ENCODE peak calls at places on chromosomes 12 and 14, in six cellular contexts. R is SJSA1; S is OCI-LY7; B is bronchial epithelial cell; P is BE2C; E is CD8-positive, alpha-beta T cell. Y is an unnamed sample.

GRCh38 chr14:96201157-96201556 is 3.5 kb upstream of the BDKRB2 start:
- DNase-seq in E (no peak), S (no peak), B (no peak), R (no peak), P (no peak), Y (peak; percentile 59)

GRCh38 chr14:75454963-75455546 is 27.2 kb downstream of the JDP2 start:
- DNase-seq in R (peak; percentile 92), P (peak; percentile 43), E (no peak), B (peak; percentile 29), S (no peak), Y (peak; percentile 60)

GRCh38 chr12:109518820-109519665 is 41.6 kb downstream of the UBE3B start:
- DNase-seq in E (peak; percentile 19), B (peak; percentile 74), P (peak; percentile 82), S (peak; percentile 61), R (peak; percentile 75), Y (no peak)

GRCh38 chr12:67624355-67624754 is 24.2 kb upstream of the DYRK2 start:
- DNase-seq in E (no peak), R (no peak), P (no peak), B (no peak), S (no peak), Y (no peak)

GRCh38 chr14:32054536-32054935 is 22.6 kb upstream of the ARHGAP5 start:
- DNase-seq in B (no peak), S (no peak), P (no peak), R (no peak), E (no peak), Y (no peak)

GRCh38 chr14:32192712-32193373 is 9.0 kb upstream of the RNU6-7 start:
- DNase-seq in S (no peak), B (no peak), P (peak; percentile 20), R (no peak), E (no peak), Y (no peak)

GRCh38 chr12:75784591-75784990 is 247.0 kb downstream of the PHLDA1 start:
- DNase-seq in E (no peak), B (no peak), R (no peak), S (peak; percentile 59), P (peak; percentile 89), Y (no peak)

GRCh38 chr12:50087159-50087558 is 2.0 kb downstream of the SMARCD1 start:
- DNase-seq in P (no peak), S (no peak), E (no peak), R (no peak), B (no peak), Y (no peak)

GRCh38 chr12:28497889-28498411 is 307.7 kb downstream of the CCDC91 start:
- DNase-seq in S (no peak), B (peak; percentile 88), E (no peak), R (no peak), P (no peak), Y (no peak)

GRCh38 chr12:12439636-12440035 is 82.8 kb downstream of the BORCS5 start:
- DNase-seq in S (no peak), B (peak; percentile 99), E (no peak), R (no peak), P (no peak), Y (no peak)

DNA sequence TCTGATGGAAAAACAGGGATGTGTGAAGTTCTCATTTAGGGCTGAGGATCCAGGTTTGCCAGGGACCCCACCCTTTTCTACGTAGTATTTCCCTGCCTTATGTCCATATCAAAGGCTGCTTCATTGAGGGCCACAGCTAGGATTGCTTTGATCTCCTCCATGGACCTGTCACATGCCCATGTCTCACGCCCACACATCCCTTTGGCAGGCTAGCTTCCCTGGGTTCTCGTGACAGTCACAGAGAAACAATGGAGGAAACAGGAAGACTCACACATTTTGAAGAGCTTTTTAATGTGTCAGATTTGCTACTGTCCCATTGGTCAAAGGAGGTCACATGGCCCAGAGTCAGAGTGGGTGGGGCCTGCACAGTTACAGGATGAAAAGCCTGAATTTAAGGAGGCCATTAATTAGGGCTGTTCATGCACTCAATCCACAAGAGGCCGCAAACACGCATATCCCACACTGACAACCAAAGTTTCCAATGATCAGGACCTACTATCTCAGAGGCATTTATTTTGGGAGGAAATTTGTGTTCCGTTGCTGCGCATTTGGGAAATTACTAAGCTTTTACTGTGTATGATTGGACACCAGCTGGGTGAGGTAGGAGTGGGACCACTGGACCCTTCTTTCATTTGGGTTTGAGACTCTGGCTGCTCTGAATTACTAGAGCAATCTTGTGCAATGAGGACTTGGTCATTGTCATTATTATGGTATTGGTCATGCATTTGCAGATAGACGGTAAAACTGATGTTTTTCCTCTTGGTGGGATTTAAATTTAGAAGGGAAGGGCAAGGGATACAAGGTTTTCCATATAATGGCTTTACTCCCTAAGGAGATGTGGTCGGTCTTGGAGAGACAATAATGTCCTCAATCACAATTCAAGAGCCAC is 266.2 kb downstream of the KTN1 start:
- DNase-seq in P (no peak), B (peak; percentile 10), R (no peak), S (no peak), E (no peak), Y (no peak)
- H3K4me3 ChIP-seq in P (no peak overlapping the region), B (no peak overlapping the region), R (no peak overlapping the region), S (no peak overlapping the region), E (no peak overlapping the region), Y (no peak overlapping the region)

GRCh38 chr12:131985145-131985875 is 35.6 kb downstream of the EP400 start:
- DNase-seq in S (no peak), B (no peak), E (no peak), R (no peak), P (no peak), Y (peak; percentile 92)

GRCh38 chr12:131986847-131987398 is 37.2 kb downstream of the EP400 start:
- DNase-seq in B (no peak), S (no peak), R (no peak), P (no peak), E (no peak), Y (no peak)

GRCh38 chr12:131987552-131987951 is 37.8 kb downstream of the EP400 start:
- DNase-seq in S (no peak), E (no peak), B (no peak), R (no peak), P (no peak), Y (no peak)

GRCh38 chr12:131988054-131988796 is 38.5 kb downstream of the EP400 start:
- DNase-seq in B (no peak), E (no peak), R (no peak), S (no peak), P (no peak), Y (no peak)

GRCh38 chr12:131986361-131986760 is 36.6 kb downstream of the EP400 start:
- DNase-seq in S (no peak), P (no peak), R (no peak), B (no peak), E (no peak), Y (no peak)
- H3K36me3 ChIP-seq in S (peaks cover 87% of the 10 kb centered on the region), P (peaks cover 74% of the 10 kb centered on the region), R (peaks cover 80% of the 10 kb centered on the region), B (peaks cover 22% of the 10 kb centered on the region), E (peaks cover 57% of the 10 kb centered on the region), Y (peaks cover 100% of the 10 kb centered on the region)

DNA sequence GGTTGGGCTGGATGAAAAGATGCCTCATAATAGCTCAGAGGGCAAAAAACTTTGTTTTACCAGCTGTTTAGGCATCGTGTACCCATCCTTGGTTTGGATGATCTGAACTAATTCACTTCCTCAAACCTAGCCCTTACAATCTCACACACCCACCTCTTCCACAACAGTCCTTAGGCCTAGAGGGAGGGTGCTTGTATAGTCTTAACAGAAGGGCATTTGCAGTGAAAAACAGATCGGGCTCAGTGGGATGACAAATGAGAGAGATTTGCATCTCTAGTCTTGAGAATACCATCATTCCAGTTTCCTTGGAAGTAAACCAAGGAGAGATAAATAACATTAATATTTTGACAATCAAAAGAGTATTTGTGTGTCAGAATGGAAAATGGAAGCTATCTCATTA is 11.0 kb downstream of the SLCO1A2 start:
- DNase-seq in E (no peak), R (no peak), B (no peak), S (no peak), P (no peak), Y (no peak)
- H3K4me3 ChIP-seq in E (no peak overlapping the region), R (no peak overlapping the region), B (no peak overlapping the region), S (no peak overlapping the region), P (no peak overlapping the region), Y (no peak overlapping the region)

GRCh38 chr14:105456736-105457703 is 17.6 kb upstream of the CRIP2 start:
- DNase-seq in B (no peak), E (no peak), P (no peak), S (no peak), R (no peak), Y (no peak)

GRCh38 chr14:105453847-105454246 is 20.8 kb upstream of the CRIP2 start:
- DNase-seq in R (no peak), S (no peak), E (no peak), B (no peak), P (no peak), Y (no peak)

GRCh38 chr14:105458010-105458409 is 16.6 kb upstream of the CRIP2 start:
- DNase-seq in S (no peak), P (no peak), E (no peak), R (no peak), B (no peak), Y (no peak)

GRCh38 chr14:105455086-105455640 is 19.5 kb upstream of the CRIP2 start:
- DNase-seq in S (no peak), R (no peak), P (no peak), E (no peak), B (no peak), Y (no peak)

GRCh38 chr14:105455766-105456660 is 18.6 kb upstream of the CRIP2 start:
- DNase-seq in E (no peak), S (no peak), R (no peak), B (no peak), P (no peak), Y (no peak)
- H3K36me3 ChIP-seq in E (peaks cover 5% of the 10 kb centered on the region), S (peaks cover 64% of the 10 kb centered on the region), R (peaks cover 37% of the 10 kb centered on the region), B (peaks cover 19% of the 10 kb centered on the region), P (peaks cover 79% of the 10 kb centered on the region), Y (peaks cover 83% of the 10 kb centered on the region)

DNA sequence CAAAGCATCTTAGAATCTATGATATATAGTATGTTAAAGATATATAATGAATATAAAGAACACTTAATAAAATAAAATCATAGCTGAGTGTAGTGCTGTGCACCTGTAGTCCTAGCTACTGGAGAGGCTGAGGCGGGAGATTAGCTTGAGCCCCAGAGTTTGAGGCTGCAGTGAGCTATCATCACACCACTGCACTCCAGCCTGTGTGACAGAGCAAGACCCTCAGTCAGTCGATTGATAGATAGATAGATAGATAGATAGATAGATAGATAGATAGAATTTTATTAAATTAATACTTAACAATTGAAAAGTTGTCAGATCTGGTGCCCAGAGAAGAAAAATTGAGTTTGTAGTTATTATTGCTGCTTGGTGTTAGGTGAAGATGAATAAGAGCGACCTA is 40.0 kb downstream of the CNOT2 start:
- DNase-seq in P (no peak), B (no peak), R (no peak), S (no peak), E (no peak), Y (no peak)
- H3K4me3 ChIP-seq in P (no peak overlapping the region), B (no peak overlapping the region), R (no peak overlapping the region), S (no peak overlapping the region), E (no peak overlapping the region), Y (no peak overlapping the region)

GRCh38 chr12:6522193-6522592 is 12.1 kb upstream of the GAPDH start:
- DNase-seq in R (no peak), S (no peak), E (no peak), P (no peak), B (no peak), Y (no peak)

GRCh38 chr12:6524648-6525047 is 9.7 kb upstream of the GAPDH start:
- DNase-seq in B (no peak), R (no peak), E (no peak), S (no peak), P (no peak), Y (no peak)

GRCh38 chr12:6523708-6524107 is 10.6 kb upstream of the GAPDH start:
- DNase-seq in B (no peak), S (no peak), E (no peak), R (no peak), P (no peak), Y (no peak)

DNA sequence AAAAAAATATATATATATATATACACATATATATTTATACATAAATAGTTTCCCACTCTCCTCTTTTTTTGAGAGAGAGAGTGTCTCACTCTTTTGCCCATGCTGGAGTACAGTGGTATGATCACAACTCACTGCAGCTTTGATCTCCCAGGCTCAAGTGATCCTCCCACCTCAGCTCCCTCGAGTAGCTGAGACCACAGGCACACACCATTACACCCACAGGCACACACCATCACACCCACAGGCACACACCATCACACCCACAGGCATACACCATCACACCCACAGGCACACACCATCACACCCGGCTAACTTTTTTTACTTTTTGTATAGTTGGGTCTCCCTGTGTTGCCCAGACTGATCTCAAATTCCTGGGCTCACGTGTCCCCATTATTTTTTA is 14.1 kb upstream of the GAPDH start:
- DNase-seq in E (no peak), B (no peak), R (no peak), P (no peak), S (no peak), Y (no peak)
- H3K36me3 ChIP-seq in E (peaks cover 65% of the 10 kb centered on the region), B (peaks cover 30% of the 10 kb centered on the region), R (peaks cover 98% of the 10 kb centered on the region), P (peaks cover 94% of the 10 kb centered on the region), S (peaks cover 99% of the 10 kb centered on the region), Y (peaks cover 2% of the 10 kb centered on the region)

Y was measured in left lung.